ENCODE peak calls at places on chromosome 17, in five cellular contexts. A is kidney epithelial cell; H is PC-9; Y is GM23338; T is CD8-positive, alpha-beta T cell. M is an unnamed sample.

GRCh38 chr17:63611354-63611753 is 10.7 kb downstream of the TACO1 start:
- DNase-seq in A (no peak), H (no peak), Y (no peak), T (no peak), M (no peak)

GRCh38 chr17:35793257-35793656 is 2.2 kb downstream of the MMP28 start:
- DNase-seq in A (no peak), H (no peak), Y (no peak), T (no peak), M (no peak)

GRCh38 chr17:16352838-16353701 is at the start of gene CENPV:
- DNase-seq in A (no peak), H (no peak), Y (peak; percentile 92), T (peak; percentile 28), M (peak; percentile 54)

GRCh38 chr17:28612936-28613872 is 781 bp downstream of the RSKR start:
- DNase-seq in A (no peak), H (no peak), Y (peak; percentile 82), T (no peak), M (peak; percentile 27)

GRCh38 chr17:7258731-7259554 is 3.3 kb downstream of the CLDN7 start:
- DNase-seq in A (no peak), H (peak; percentile 65), Y (no peak), T (no peak), M (no peak)

GRCh38 chr17:50071692-50072091 is 15.8 kb downstream of the ITGA3 start:
- DNase-seq in A (no peak), H (no peak), Y (no peak), T (no peak), M (no peak)

GRCh38 chr17:60640503-60640902 is 37.1 kb upstream of the BCAS3 start:
- DNase-seq in A (no peak), H (peak; percentile 35), Y (peak; percentile 56), T (no peak), M (no peak)

GRCh38 chr17:58968662-58969061 is 138.0 kb downstream of the TRIM37 start:
- DNase-seq in A (no peak), H (no peak), Y (peak; percentile 4), T (no peak), M (no peak)

GRCh38 chr17:32444301-32445074 is at the start of gene PSMD11:
- DNase-seq in A (peak; percentile 83), H (peak; percentile 86), Y (peak; percentile 99), T (peak; percentile 97), M (peak; percentile 99)

GRCh38 chr17:38701504-38702165 is 3.4 kb upstream of the MLLT6 start:
- DNase-seq in A (no peak), H (no peak), Y (peak; percentile 38), T (peak; percentile 38), M (peak; percentile 50)

GRCh38 chr17:64418506-64419339 is 28.1 kb upstream of the PECAM1 start:
- DNase-seq in A (no peak), H (no peak), Y (peak; percentile 76), T (no peak), M (no peak)

GRCh38 chr17:21313320-21313719 is 28.8 kb downstream of the MAP2K3 start:
- DNase-seq in A (no peak), H (no peak), Y (no peak), T (no peak), M (no peak)

GRCh38 chr17:73350864-73351263 is 39.1 kb upstream of the CDC42EP4 start:
- DNase-seq in A (no peak), H (no peak), Y (no peak), T (no peak), M (no peak)

GRCh38 chr17:81428121-81428515 is 32.9 kb downstream of the BAHCC1 start:
- DNase-seq in A (no peak), H (no peak), Y (no peak), T (no peak), M (no peak)

GRCh38 chr17:51154176-51154575 is 817 bp downstream of the NME1 start:
- DNase-seq in A (no peak), H (no peak), Y (no peak), T (no peak), M (no peak)

GRCh38 chr17:29929006-29929543 is 953 bp downstream of the SSH2 start:
- DNase-seq in A (no peak), H (peak; percentile 68), Y (peak; percentile 70), T (no peak), M (no peak)

GRCh38 chr17:43674394-43674793 is 12.7 kb upstream of the MEOX1 start:
- DNase-seq in A (no peak), H (no peak), Y (no peak), T (no peak), M (no peak)

GRCh38 chr17:39450051-39450450 is 1.0 kb downstream of the MED1 start:
- DNase-seq in A (no peak), H (peak; percentile 57), Y (no peak), T (no peak), M (no peak)

GRCh38 chr17:58328195-58329034 is at the start of gene TSPOAP1:
- DNase-seq in A (no peak), H (no peak), Y (peak; percentile 86), T (no peak), M (no peak)

GRCh38 chr17:64236827-64237403 is 26.1 kb downstream of the TEX2 start:
- DNase-seq in A (no peak), H (no peak), Y (peak; percentile 78), T (no peak), M (no peak)

GRCh38 chr17:8928347-8928746 is 37.2 kb downstream of the PIK3R5 start:
- DNase-seq in A (no peak), H (no peak), Y (no peak), T (no peak), M (no peak)

GRCh38 chr17:82658796-82659452 is 10.7 kb upstream of the WDR45B start:
- DNase-seq in A (no peak), H (no peak), Y (no peak), T (no peak), M (no peak)

GRCh38 chr17:30701498-30701989 is 122.9 kb downstream of the CRLF3 start:
- DNase-seq in A (no peak), H (no peak), Y (no peak), T (no peak), M (no peak)

DNA sequence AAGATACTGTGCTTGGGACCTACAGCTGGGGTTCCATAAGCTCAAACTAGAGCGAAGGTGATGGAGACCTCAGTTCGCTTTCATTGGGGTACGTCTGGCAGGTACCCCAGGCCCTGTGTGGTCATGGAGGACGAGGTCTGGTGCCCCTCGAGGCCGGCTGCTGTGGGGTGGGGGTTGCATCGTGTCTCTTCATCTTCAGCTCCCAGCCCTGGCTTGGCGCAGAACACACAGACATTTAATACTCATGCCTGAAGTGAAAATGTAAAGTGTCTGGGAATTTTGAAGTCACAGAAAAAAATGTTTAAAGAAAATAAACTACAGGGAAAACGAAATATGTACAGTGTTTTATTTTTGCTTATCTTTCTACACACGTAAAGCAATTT is 80.5 kb downstream of the TBC1D16 start:
- DNase-seq in A (no peak), H (no peak), Y (no peak), T (no peak), M (no peak)
- TF ChIP-seq CTCF in A (no peak), H (no peak), Y (no peak), T (no peak), M (no peak)

GRCh38 chr17:18889658-18890057 is 31.7 kb downstream of the PRPSAP2 start:
- DNase-seq in A (no peak), H (no peak), Y (no peak), T (no peak), M (no peak)
- H3K27me3 ChIP-seq in A (no peaks in the 10 kb centered on the region), H (no peaks in the 10 kb centered on the region), Y (no peaks in the 10 kb centered on the region), T (no peaks in the 10 kb centered on the region), M (no peaks in the 10 kb centered on the region)

GRCh38 chr17:14790518-14790917 is 474.6 kb downstream of the PMP22 start:
- DNase-seq in A (no peak), H (no peak), Y (no peak), T (no peak), M (no peak)

GRCh38 chr17:14780116-14780515 is 479.2 kb downstream of the HS3ST3B1 start:
- DNase-seq in A (no peak), H (no peak), Y (peak; percentile 17), T (no peak), M (no peak)

GRCh38 chr17:14779236-14779635 is 478.4 kb downstream of the HS3ST3B1 start:
- DNase-seq in A (no peak), H (peak; percentile 36), Y (peak; percentile 11), T (no peak), M (no peak)

GRCh38 chr17:14781123-14781522 is 480.2 kb downstream of the HS3ST3B1 start:
- DNase-seq in A (no peak), H (no peak), Y (no peak), T (no peak), M (no peak)

DNA sequence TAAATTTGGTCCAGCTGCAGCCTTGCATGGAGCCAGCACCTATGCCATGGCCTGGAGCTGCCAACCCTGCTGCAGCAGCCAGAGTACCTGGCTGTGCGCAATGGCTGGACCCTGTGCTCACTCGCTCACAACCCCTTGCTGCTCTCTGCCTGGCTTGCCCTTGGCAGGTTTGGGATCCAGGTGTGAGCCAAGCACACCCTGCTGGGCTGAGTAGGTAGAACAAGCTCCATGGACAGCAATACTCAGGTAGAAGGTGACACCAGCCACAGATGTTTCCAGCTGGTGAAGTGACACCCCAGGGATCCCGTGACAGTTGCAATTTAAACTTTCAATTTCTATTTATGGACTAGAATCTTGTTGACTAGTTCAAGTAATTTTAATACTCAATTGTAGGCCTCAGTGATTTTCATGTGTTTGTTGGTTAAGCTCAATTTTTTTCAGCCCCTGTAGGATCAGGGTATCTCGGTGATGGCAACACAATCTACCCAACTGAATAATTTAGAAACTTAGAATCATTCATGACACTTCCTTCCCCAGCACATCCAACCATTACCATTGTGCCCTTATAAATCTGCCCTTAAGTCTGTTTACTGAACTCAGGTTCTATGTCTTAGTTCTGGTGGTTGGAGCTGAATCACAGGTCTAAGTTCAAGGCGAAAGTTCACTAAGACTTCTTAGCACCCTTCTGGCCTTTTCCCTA is 480.0 kb downstream of the PMP22 start:
- DNase-seq in A (no peak), H (no peak), Y (peak; percentile 13), T (peak; percentile 3), M (peak; percentile 11)
- TF ChIP-seq CTCF in A (no peak), H (no peak), Y (peak; percentile 53), T (peak; percentile 16), M (peak; percentile 13)

GRCh38 chr17:74737299-74738050 is 419 bp downstream of the RAB37 start:
- DNase-seq in A (no peak), H (no peak), Y (peak; percentile 92), T (no peak), M (no peak)

GRCh38 chr17:74738051-74738996 is 1.3 kb downstream of the RAB37 start:
- DNase-seq in A (no peak), H (no peak), Y (no peak), T (peak; percentile 51), M (peak; percentile 67)

GRCh38 chr17:74736423-74737298 is at the start of gene RAB37:
- DNase-seq in A (no peak), H (no peak), Y (peak; percentile 84), T (no peak), M (no peak)

GRCh38 chr17:74740641-74741387 is 3.8 kb downstream of the RAB37 start:
- DNase-seq in A (no peak), H (no peak), Y (no peak), T (no peak), M (no peak)

GRCh38 chr17:74739227-74739831 is 2.3 kb downstream of the RAB37 start:
- DNase-seq in A (no peak), H (no peak), Y (no peak), T (no peak), M (no peak)
- H3K27me3 ChIP-seq in A (peaks cover 50% of the 10 kb centered on the region), H (peaks cover 18% of the 10 kb centered on the region), Y (peaks cover 11% of the 10 kb centered on the region), T (no peaks in the 10 kb centered on the region), M (no peaks in the 10 kb centered on the region)

GRCh38 chr17:46989637-46990431 is 10.8 kb upstream of the RPRML start:
- DNase-seq in A (no peak), H (no peak), Y (no peak), T (no peak), M (no peak)
- TF ChIP-seq CTCF in A (no peak), H (no peak), Y (no peak), T (no peak), M (no peak)